ENCODE peak calls at places on chromosome 18, in eight cellular contexts. Y is left lung, Q is GM12865, W is NB4, D is choroid plexus epithelial cell, H is fibroblast of pulmonary artery, M is GM20000, R is A549. S is an unnamed sample.

GRCh38 chr18:31065036-31065773 is 22.7 kb upstream of the DSC3 start:
- DNase-seq in D (no peak), H (no peak), Q (peak), W (no peak), R (no peak), Y (no peak), M (no peak), S (no peak)

GRCh38 chr18:58221060-58221725 is 177.2 kb downstream of the NEDD4L start:
- DNase-seq in D (peak), W (no peak), Y (no peak), M (no peak), H (peak), Q (no peak), R (peak), S (no peak)

GRCh38 chr18:49811151-49811938 is 2.0 kb downstream of the ACAA2 start:
- DNase-seq in W (no peak), H (no peak), Y (no peak), D (no peak), M (no peak), R (no peak), Q (no peak), S (no peak)

GRCh38 chr18:57094199-57094598 is 52.7 kb upstream of the BOD1L2 start:
- DNase-seq in Q (no peak), D (no peak), W (no peak), Y (no peak), H (no peak), R (no peak), M (no peak), S (no peak)

GRCh38 chr18:2715990-2716389 is 60.5 kb downstream of the SMCHD1 start:
- DNase-seq in R (no peak), H (no peak), Q (no peak), Y (no peak), M (no peak), D (no peak), W (no peak), S (no peak)

GRCh38 chr18:49588171-49588570 is 26.3 kb downstream of the LIPG start:
- DNase-seq in H (no peak), R (no peak), Q (no peak), M (no peak), W (no peak), D (no peak), Y (no peak), S (no peak)

GRCh38 chr18:57881818-57882413 is 78.8 kb upstream of the ATP8B1 start:
- DNase-seq in Q (peak), M (peak), W (peak), H (peak), Y (no peak), R (peak), D (peak), S (peak)

GRCh38 chr18:70469916-70470315 is 181.1 kb downstream of the SOCS6 start:
- DNase-seq in Q (no peak), R (no peak), D (peak), H (peak), M (no peak), Y (no peak), W (peak), S (no peak)

GRCh38 chr18:68150976-68151375 is 563.9 kb downstream of the TMX3 start:
- DNase-seq in M (no peak), H (no peak), Y (no peak), D (no peak), W (no peak), R (no peak), Q (no peak), S (no peak)

GRCh38 chr18:54426085-54426665 is 68.5 kb downstream of the C18orf54 start:
- DNase-seq in W (no peak), Q (no peak), H (no peak), D (no peak), M (no peak), R (no peak), Y (no peak), S (no peak)

DNA sequence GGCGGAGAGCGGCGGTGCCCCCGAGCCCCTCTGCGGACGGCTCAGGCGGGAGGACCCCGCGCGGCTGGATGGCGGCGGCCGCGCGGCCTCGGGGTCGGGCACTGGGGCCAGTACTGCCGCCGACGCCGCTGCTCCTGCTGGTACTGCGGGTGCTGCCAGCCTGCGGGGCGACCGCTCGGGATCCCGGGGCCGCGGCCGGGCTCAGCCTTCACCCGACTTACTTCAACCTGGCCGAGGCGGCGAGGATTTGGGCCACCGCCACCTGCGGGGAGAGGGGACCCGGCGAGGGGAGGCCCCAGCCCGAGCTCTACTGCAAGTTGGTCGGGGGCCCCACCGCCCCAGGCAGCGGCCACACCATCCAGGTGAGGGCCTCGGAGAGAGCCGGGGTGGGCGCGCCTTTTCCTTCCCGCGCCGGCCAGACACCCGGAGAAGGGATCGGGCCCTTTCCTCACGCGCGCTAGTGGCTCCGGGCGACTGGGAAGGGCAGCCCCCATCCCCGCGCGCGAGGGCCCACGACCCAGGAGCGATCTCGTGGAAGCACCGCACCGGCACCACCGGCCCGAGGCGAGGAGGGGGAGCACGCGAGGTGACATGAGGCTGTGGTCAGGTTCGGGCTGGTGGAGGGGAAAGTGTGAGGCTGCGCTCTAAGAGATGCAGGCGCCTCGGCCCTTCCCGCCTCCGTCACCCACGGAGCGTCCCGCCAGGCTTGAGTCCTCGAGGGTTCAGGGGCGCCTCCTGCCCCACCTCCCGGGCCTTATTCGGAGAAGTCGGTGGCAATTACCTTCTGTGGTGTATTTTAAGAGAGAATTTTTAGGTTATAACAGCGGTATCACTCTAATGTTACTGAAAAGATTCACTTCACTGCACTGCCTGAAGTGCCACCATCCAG is 607 bp downstream of the LAMA3 start:
- DNase-seq in Q (no peak), W (no peak), Y (peak), R (peak), H (no peak), D (no peak), M (peak), S (peak)
- TF ChIP-seq CTCF in Q (no peak), W (no peak), Y (no peak), R (no peak), H (no peak), D (no peak), M (no peak), S (no peak)

DNA sequence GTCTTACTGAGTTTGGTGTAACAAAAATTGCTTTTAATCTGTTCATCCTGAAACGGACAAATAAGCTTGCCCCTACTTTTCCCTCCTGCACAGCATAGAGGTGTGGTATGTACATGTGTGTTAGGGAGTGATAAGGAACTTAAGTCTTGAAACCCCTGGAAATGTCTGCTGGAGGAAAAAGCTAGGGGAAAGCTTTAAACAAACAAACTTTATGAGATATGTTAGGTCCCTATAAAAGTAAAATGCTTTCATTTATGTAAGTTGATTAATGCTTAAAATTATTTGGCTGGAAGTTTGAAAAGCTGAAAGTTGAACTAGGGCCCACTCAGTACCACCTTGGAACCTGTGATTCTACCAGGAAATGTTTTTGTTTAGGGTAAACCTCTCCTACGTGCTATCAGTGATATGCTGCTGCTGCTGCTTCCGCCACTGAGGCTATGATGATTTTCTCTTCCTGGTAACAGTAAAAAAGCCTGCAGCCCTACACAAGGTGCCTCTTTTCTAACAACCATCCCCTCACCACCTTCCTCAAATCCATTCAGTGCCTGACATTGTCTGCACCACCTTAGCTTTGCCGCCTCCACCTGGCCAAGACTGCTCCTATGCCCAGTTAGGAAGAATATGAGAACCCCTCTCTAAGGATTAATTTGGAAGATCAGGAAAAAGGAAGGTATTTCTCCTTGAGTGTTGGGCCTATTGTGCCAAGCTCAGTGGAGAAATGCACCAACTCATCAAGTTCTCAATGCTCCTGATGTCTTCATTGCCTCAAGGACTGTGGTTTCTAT is 2.5 kb upstream of the YES1 start:
- DNase-seq in H (no peak), Y (no peak), D (no peak), Q (no peak), R (no peak), M (no peak), W (no peak), S (no peak)
- TF ChIP-seq CTCF in H (no peak), Y (no peak), D (no peak), Q (no peak), R (no peak), M (no peak), W (no peak), S (no peak)

DNA sequence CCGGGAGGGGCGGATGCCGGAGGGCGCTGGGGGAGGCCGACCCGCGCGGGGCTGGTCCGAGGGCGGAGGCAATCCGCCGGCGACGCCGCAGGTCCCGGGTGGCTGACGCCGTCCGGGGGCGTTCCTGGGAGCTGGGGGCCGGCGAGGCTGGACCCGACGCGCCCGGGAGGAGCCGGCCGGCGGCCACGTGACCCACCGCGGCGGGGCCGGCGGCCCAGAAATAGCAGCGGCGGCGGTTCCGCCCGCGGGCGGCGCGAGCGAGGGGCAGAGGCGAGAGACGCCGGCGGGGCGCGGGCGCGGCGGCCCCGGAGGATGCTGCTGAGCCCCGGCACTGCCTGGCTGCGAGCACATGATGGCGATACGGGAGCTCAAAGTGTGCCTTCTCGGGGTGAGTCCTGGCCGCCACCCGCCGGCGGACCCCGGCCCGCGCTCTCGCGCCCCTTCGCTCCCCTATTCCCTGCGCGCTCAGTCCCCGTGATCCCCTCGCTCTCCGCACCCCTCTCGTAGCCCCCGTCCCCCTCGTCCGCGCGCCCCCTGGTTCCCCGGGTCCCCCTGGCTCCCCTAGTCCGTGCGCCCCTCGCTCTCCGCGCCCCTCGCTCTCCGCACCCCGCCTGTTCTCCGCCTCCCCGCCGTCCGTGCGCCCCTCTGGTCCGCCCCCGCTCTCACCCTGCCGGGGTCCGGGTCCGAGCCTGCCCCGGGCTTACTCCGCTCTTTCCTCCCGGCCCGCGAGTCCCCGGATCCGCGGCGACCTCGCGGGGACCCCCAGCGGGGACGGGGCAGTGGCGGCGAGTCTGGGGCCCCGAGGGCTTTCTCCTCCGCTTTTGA is at the start of gene RAB31:
- DNase-seq in R (peak), Q (peak), H (peak), W (peak), M (peak), D (peak), Y (peak), S (no peak)
- TF ChIP-seq CTCF in R (no peak), Q (no peak), H (no peak), W (no peak), M (no peak), D (no peak), Y (no peak), S (peak)

GRCh38 chr18:77067315-77068061 is 65.1 kb downstream of the MBP start:
- DNase-seq in M (no peak), W (peak), H (peak), R (peak), Y (peak), D (peak), Q (peak), S (no peak)
- TF ChIP-seq CTCF in M (no peak), W (peak), H (peak), R (no peak), Y (no peak), D (peak), Q (no peak), S (no peak)